ENCODE peak calls at places on chromosomes 6 and 20, in ten cellular contexts. N is HEK293T; W is nucleus accumbens; R is GM06990; U is osteocyte; B is tibial nerve; C is cerebellar cortex; I is NCI-H510A treated with DMSO at 0.1 percent for 48 hours; J is activated naive CD8-positive, alpha-beta T cell treated with anti-CD3 and anti-CD28 coated beads, Interleukin-2, amount 10 ng/mL, durations not matched to agents 7 days and 5 days; F is retinal pigment epithelial cell. Y is an unnamed sample.
A peak's percentile ranks its signal among the peaks of the same experiment; 100 is the strongest.

GRCh38 chr20:61929971-61930666 is 135.6 kb downstream of the TAF4 start:
- DNase-seq in C (no peak), U (no peak), B (no peak), N (no peak), W (no peak), F (no peak), I (no peak), J (peak; percentile 1), R (no peak), Y (no peak)

GRCh38 chr6:38194282-38194572 is 374.7 kb downstream of the ZFAND3 start:
- DNase-seq in B (no peak), R (no peak), U (no peak), W (no peak), N (no peak), C (no peak), F (no peak), J (no peak), I (no peak), Y (no peak)

GRCh38 chr6:99364026-99364425 is 14.6 kb upstream of the FAXC start:
- DNase-seq in N (no peak), F (no peak), C (no peak), I (no peak), R (peak; percentile 21), B (no peak), W (no peak), U (no peak), J (no peak), Y (no peak)

GRCh38 chr20:18001131-18001921 is 32.5 kb downstream of the MGME1 start:
- DNase-seq in U (no peak), B (peak; percentile 48), F (peak; percentile 63), W (peak; percentile 31), C (no peak), I (no peak), N (no peak), R (no peak), J (no peak), Y (peak; percentile 28)

GRCh38 chr6:21559238-21559637 is 34.3 kb upstream of the SOX4 start:
- DNase-seq in B (no peak), C (no peak), R (no peak), I (no peak), U (no peak), F (no peak), W (no peak), N (no peak), J (no peak), Y (no peak)

GRCh38 chr6:99591673-99592364 is 14.8 kb upstream of the PRDM13 start:
- DNase-seq in B (no peak), C (no peak), W (no peak), F (no peak), N (no peak), U (no peak), R (no peak), J (no peak), I (no peak), Y (no peak)

GRCh38 chr6:17015551-17016381 is 86.1 kb upstream of the STMND1 start:
- DNase-seq in W (peak; percentile 10), N (no peak), R (peak; percentile 14), F (no peak), B (no peak), J (peak; percentile 70), I (no peak), U (no peak), C (no peak), Y (no peak)

GRCh38 chr6:156720739-156721714 is 56.2 kb upstream of the ARID1B start:
- DNase-seq in J (no peak), B (no peak), U (no peak), F (peak; percentile 20), I (peak; percentile 60), R (peak; percentile 64), N (no peak), C (no peak), W (no peak), Y (peak; percentile 44)

GRCh38 chr6:109690373-109690739 is 646 bp downstream of the AK9 start:
- DNase-seq in W (peak; percentile 72), F (no peak), J (peak; percentile 70), R (peak; percentile 61), C (peak; percentile 52), I (no peak), B (no peak), U (no peak), N (peak; percentile 61), Y (no peak)

GRCh38 chr6:63458480-63459115 is 113.7 kb upstream of the LOC128125822 start:
- DNase-seq in B (no peak), N (no peak), W (no peak), J (no peak), U (no peak), F (no peak), R (no peak), C (no peak), I (no peak), Y (no peak)

GRCh38 chr6:17851720-17852161 is 135.7 kb downstream of the KIF13A start:
- DNase-seq in F (no peak), C (no peak), U (no peak), I (no peak), B (no peak), R (no peak), W (no peak), N (no peak), J (no peak), Y (no peak)

GRCh38 chr20:38590682-38591483 is 9.9 kb downstream of the ADIG start:
- DNase-seq in N (no peak), B (no peak), R (no peak), J (no peak), F (no peak), U (peak; percentile 80), C (no peak), W (no peak), I (no peak), Y (no peak)

GRCh38 chr20:38278150-38278549 is 17.6 kb upstream of the KIAA1755 start:
- DNase-seq in F (no peak), C (no peak), R (no peak), B (no peak), W (no peak), U (no peak), N (no peak), I (no peak), J (no peak), Y (peak; percentile 56)

GRCh38 chr6:100363651-100364050 is 101.1 kb downstream of the SIM1 start:
- DNase-seq in C (no peak), R (no peak), N (no peak), U (no peak), W (no peak), J (no peak), I (no peak), B (no peak), F (no peak), Y (no peak)

GRCh38 chr6:44102527-44102926 is 24.7 kb downstream of the MRPL14 start:
- DNase-seq in C (no peak), B (no peak), R (no peak), W (no peak), N (no peak), F (no peak), J (no peak), U (no peak), I (no peak), Y (no peak)

GRCh38 chr6:26026833-26027490 is 60.3 kb upstream of the HFE start:
- DNase-seq in U (peak; percentile 91), F (no peak), R (peak; percentile 91), C (peak; percentile 99), W (peak; percentile 69), J (peak; percentile 88), N (peak; percentile 44), I (peak; percentile 92), B (peak; percentile 88), Y (peak; percentile 96)

GRCh38 chr20:35307666-35308653 is 15.7 kb upstream of the FAM83C start:
- DNase-seq in J (no peak), B (peak; percentile 29), U (peak; percentile 92), W (peak; percentile 57), N (no peak), C (peak; percentile 70), F (peak; percentile 59), I (no peak), R (no peak), Y (peak; percentile 62)

GRCh38 chr6:109240370-109241084 is 141.7 kb downstream of the CD164 start:
- DNase-seq in W (no peak), R (no peak), B (no peak), F (no peak), J (no peak), N (no peak), C (no peak), U (no peak), I (no peak), Y (no peak)

GRCh38 chr20:32761417-32761830 is 761 bp upstream of the DNMT3B start:
- DNase-seq in R (no peak), C (no peak), U (no peak), W (no peak), B (no peak), N (no peak), I (no peak), F (no peak), J (no peak), Y (no peak)

GRCh38 chr6:111124406-111124805 is 37.1 kb downstream of the SLC16A10 start:
- DNase-seq in I (no peak), B (no peak), C (peak; percentile 82), F (no peak), J (no peak), R (no peak), W (no peak), U (no peak), N (no peak), Y (no peak)

GRCh38 chr6:99613398-99613704 is 6.7 kb downstream of the PRDM13 start:
- DNase-seq in F (no peak), I (peak; percentile 56), J (peak; percentile 60), B (no peak), C (no peak), N (peak; percentile 69), W (no peak), R (peak; percentile 76), U (no peak), Y (no peak)

GRCh38 chr6:56484669-56485068 is 158.0 kb downstream of the DST start:
- DNase-seq in F (peak; percentile 60), W (no peak), U (no peak), I (no peak), N (no peak), C (no peak), J (no peak), R (no peak), B (no peak), Y (no peak)

GRCh38 chr6:31659649-31660223 is 842 bp downstream of the C6orf47 start:
- DNase-seq in R (no peak), U (no peak), W (no peak), C (no peak), F (no peak), J (no peak), I (peak; percentile 30), N (no peak), B (no peak), Y (peak; percentile 22)

GRCh38 chr20:36606171-36607116 is 865 bp downstream of the RAB5IF start:
- DNase-seq in J (no peak), C (no peak), F (peak; percentile 8), R (no peak), W (no peak), I (no peak), U (no peak), B (no peak), N (no peak), Y (no peak)

GRCh38 chr20:3730803-3731370 is 1.6 kb upstream of the HSPA12B start:
- DNase-seq in N (no peak), J (no peak), U (no peak), W (no peak), R (no peak), C (no peak), B (no peak), F (no peak), I (no peak), Y (no peak)

GRCh38 chr20:7775072-7775471 is 165.2 kb downstream of the HAO1 start:
- DNase-seq in W (no peak), U (no peak), C (peak; percentile 77), J (no peak), R (no peak), B (no peak), N (no peak), F (peak; percentile 75), I (peak; percentile 51), Y (no peak)

GRCh38 chr20:37575884-37576283 is 48.2 kb upstream of the BLCAP start:
- DNase-seq in W (no peak), F (no peak), R (peak; percentile 24), B (no peak), C (no peak), U (no peak), N (no peak), I (no peak), J (no peak), Y (no peak)

GRCh38 chr6:4395386-4395785 is 260.0 kb upstream of the ECI2 start:
- DNase-seq in C (no peak), N (no peak), I (no peak), W (no peak), B (no peak), U (no peak), F (no peak), J (no peak), R (no peak), Y (no peak)